ENCODE peak calls at places on chromosome 22, in ten cellular contexts. Q, N, T, S, V, M, L, X, F and C are unnamed samples.

GRCh38 chr22:21766933-21767462 is 31.4 kb upstream of the YPEL1 start:
- DNase-seq in Q (no peak), N (no peak), T (peak), S (peak), V (peak), M (no peak), L (peak), X (peak), F (no peak), C (no peak)

GRCh38 chr22:23109079-23109347 is 32.8 kb downstream of the RSPH14 start:
- DNase-seq in Q (no peak), N (no peak), T (no peak), S (no peak), V (no peak), M (no peak), L (no peak), X (no peak), F (no peak), C (no peak)

GRCh38 chr22:31952459-31952858 is 8.1 kb downstream of the YWHAH start:
- DNase-seq in Q (no peak), N (peak), T (no peak), S (no peak), V (no peak), M (no peak), L (no peak), X (no peak), F (no peak), C (no peak)

GRCh38 chr22:46574993-46575914 is 37.8 kb upstream of the CELSR1 start:
- DNase-seq in Q (peak), N (no peak), T (no peak), S (no peak), V (peak), M (no peak), L (no peak), X (peak), F (no peak), C (no peak)

GRCh38 chr22:27185903-27186302 is 528.5 kb downstream of the MIAT start:
- DNase-seq in Q (no peak), N (no peak), T (no peak), S (no peak), V (no peak), M (no peak), L (no peak), X (no peak), F (no peak), C (no peak)

GRCh38 chr22:26779108-26779507 is 121.7 kb downstream of the MIAT start:
- DNase-seq in Q (no peak), N (no peak), T (no peak), S (no peak), V (no peak), M (no peak), L (no peak), X (no peak), F (no peak), C (no peak)

GRCh38 chr22:22935056-22935545 is 47.5 kb downstream of the IGLL5 start:
- DNase-seq in Q (no peak), N (no peak), T (no peak), S (no peak), V (no peak), M (no peak), L (no peak), X (no peak), F (no peak), C (no peak)

GRCh38 chr22:30270841-30271240 is 4.2 kb upstream of the OSM start:
- DNase-seq in Q (peak), N (peak), T (no peak), S (no peak), V (peak), M (peak), L (no peak), X (peak), F (peak), C (peak)

GRCh38 chr22:30396871-30397655 is at the start of gene SEC14L2:
- DNase-seq in Q (peak), N (peak), T (peak), S (peak), V (peak), M (peak), L (peak), X (peak), F (peak), C (peak)

GRCh38 chr22:33350391-33350955 is 292.3 kb upstream of the SYN3 start:
- DNase-seq in Q (no peak), N (no peak), T (no peak), S (no peak), V (no peak), M (no peak), L (no peak), X (no peak), F (no peak), C (no peak)

GRCh38 chr22:32122899-32123298 is 36.2 kb downstream of the C22orf42 start:
- DNase-seq in Q (no peak), N (no peak), T (no peak), S (no peak), V (no peak), M (no peak), L (no peak), X (no peak), F (no peak), C (no peak)

GRCh38 chr22:21712751-21713427 is 22.7 kb downstream of the YPEL1 start:
- DNase-seq in Q (peak), N (peak), T (peak), S (peak), V (peak), M (peak), L (peak), X (peak), F (peak), C (peak)

GRCh38 chr22:31646186-31647019 is 15.6 kb downstream of the PISD start:
- DNase-seq in Q (no peak), N (peak), T (no peak), S (no peak), V (no peak), M (no peak), L (no peak), X (no peak), F (no peak), C (no peak)

GRCh38 chr22:30685178-30685577 is 9.5 kb upstream of the OSBP2 start:
- DNase-seq in Q (no peak), N (no peak), T (no peak), S (no peak), V (peak), M (no peak), L (no peak), X (no peak), F (no peak), C (no peak)

GRCh38 chr22:31119026-31119717 is 3.6 kb upstream of the INPP5J start:
- DNase-seq in Q (no peak), N (no peak), T (no peak), S (no peak), V (no peak), M (no peak), L (no peak), X (peak), F (no peak), C (no peak)

GRCh38 chr22:30665266-30665665 is 2.4 kb downstream of the DUSP18 start:
- DNase-seq in Q (no peak), N (no peak), T (no peak), S (no peak), V (peak), M (no peak), L (no peak), X (no peak), F (no peak), C (no peak)

GRCh38 chr22:46626356-46626755 is 6.2 kb downstream of the GRAMD4 start:
- DNase-seq in Q (no peak), N (no peak), T (peak), S (no peak), V (no peak), M (no peak), L (no peak), X (no peak), F (no peak), C (no peak)

GRCh38 chr22:33325232-33326004 is 267.2 kb upstream of the SYN3 start:
- DNase-seq in Q (no peak), N (no peak), T (no peak), S (no peak), V (no peak), M (no peak), L (no peak), X (no peak), F (no peak), C (no peak)

GRCh38 chr22:38262051-38262795 is 10.6 kb downstream of the TMEM184B start:
- DNase-seq in Q (no peak), N (no peak), T (peak), S (peak), V (peak), M (peak), L (peak), X (peak), F (peak), C (no peak)

GRCh38 chr22:47616396-47617020 is 854.1 kb downstream of the TBC1D22A start:
- DNase-seq in Q (no peak), N (no peak), T (no peak), S (no peak), V (no peak), M (no peak), L (no peak), X (no peak), F (no peak), C (no peak)

GRCh38 chr22:30370681-30371080 is 13.9 kb downstream of the CCDC157 start:
- DNase-seq in Q (no peak), N (no peak), T (no peak), S (no peak), V (no peak), M (no peak), L (no peak), X (no peak), F (no peak), C (no peak)

GRCh38 chr22:41290262-41291221 is 4.6 kb upstream of the RANGAP1 start:
- DNase-seq in Q (peak), N (peak), T (no peak), S (no peak), V (no peak), M (no peak), L (no peak), X (no peak), F (no peak), C (no peak)

GRCh38 chr22:29704528-29705285 is 15.1 kb upstream of the CABP7 start:
- DNase-seq in Q (peak), N (peak), T (no peak), S (no peak), V (no peak), M (peak), L (no peak), X (peak), F (peak), C (peak)

GRCh38 chr22:28231423-28231822 is 312.4 kb upstream of the PITPNB start:
- DNase-seq in Q (no peak), N (peak), T (no peak), S (no peak), V (no peak), M (no peak), L (no peak), X (no peak), F (no peak), C (no peak)

GRCh38 chr22:20532256-20532993 is 25.0 kb downstream of the MED15 start:
- DNase-seq in Q (no peak), N (no peak), T (no peak), S (no peak), V (no peak), M (no peak), L (no peak), X (no peak), F (no peak), C (no peak)
- H3K27ac ChIP-seq in Q (peak), N (peak), T (no peak), S (no peak), V (peak), M (peak), L (no peak), X (peak), F (peak), C (peak)

GRCh38 chr22:49963647-49964026 is 3.1 kb downstream of the PIM3 start:
- DNase-seq in Q (no peak), N (no peak), T (peak), S (peak), V (peak), M (no peak), L (no peak), X (peak), F (no peak), C (no peak)
- H3K27ac ChIP-seq in Q (peak), N (peak), T (no peak), S (peak), V (peak), M (peak), L (peak), X (peak), F (peak), C (no peak)

GRCh38 chr22:37019309-37020191 is at the start of the genes MPST and TST:
- DNase-seq in Q (peak), N (peak), T (no peak), S (no peak), V (peak), M (peak), L (peak), X (peak), F (peak), C (peak)

GRCh38 chr22:37017356-37017755 is 1.9 kb downstream of the TST start:
- DNase-seq in Q (no peak), N (no peak), T (no peak), S (no peak), V (no peak), M (peak), L (no peak), X (peak), F (no peak), C (no peak)

GRCh38 chr22:37018086-37018814 is 997 bp downstream of the TST start:
- DNase-seq in Q (no peak), N (no peak), T (no peak), S (no peak), V (no peak), M (peak), L (no peak), X (peak), F (no peak), C (no peak)

GRCh38 chr22:37020192-37020479 is 594 bp downstream of the MPST start:
- DNase-seq in Q (peak), N (peak), T (no peak), S (no peak), V (peak), M (peak), L (no peak), X (peak), F (no peak), C (no peak)

GRCh38 chr22:37018815-37019308 is 385 bp downstream of the TST start:
- DNase-seq in Q (peak), N (peak), T (no peak), S (no peak), V (peak), M (peak), L (no peak), X (peak), F (peak), C (peak)
- H3K27ac ChIP-seq in Q (peak), N (peak), T (no peak), S (no peak), V (peak), M (peak), L (peak), X (peak), F (peak), C (peak)

DNA sequence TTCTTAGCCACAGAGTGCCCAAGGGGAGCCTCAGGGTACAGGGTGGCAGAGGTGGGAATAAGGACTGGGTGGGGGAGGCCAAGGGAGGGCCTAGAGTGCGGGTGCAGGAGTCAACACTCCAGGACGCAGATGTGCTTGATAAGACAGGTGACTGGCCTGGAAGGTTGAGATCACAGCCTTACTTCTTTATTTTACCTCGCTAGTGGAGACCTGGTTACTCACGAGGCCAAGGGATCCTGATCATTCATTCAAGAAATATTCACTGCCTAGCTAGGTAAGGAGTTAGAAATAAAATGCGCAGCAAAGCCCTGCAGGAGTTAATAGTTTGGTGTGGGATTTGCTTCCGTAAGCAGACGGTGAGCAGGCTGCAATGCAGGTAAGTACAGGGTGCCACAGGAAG is 13.2 kb upstream of the PEX26 start:
- DNase-seq in Q (no peak), N (no peak), T (no peak), S (no peak), V (no peak), M (no peak), L (no peak), X (no peak), F (no peak), C (no peak)
- H3K27ac ChIP-seq in Q (no peak), N (no peak), T (no peak), S (no peak), V (no peak), M (no peak), L (no peak), X (no peak), F (no peak), C (no peak)

DNA sequence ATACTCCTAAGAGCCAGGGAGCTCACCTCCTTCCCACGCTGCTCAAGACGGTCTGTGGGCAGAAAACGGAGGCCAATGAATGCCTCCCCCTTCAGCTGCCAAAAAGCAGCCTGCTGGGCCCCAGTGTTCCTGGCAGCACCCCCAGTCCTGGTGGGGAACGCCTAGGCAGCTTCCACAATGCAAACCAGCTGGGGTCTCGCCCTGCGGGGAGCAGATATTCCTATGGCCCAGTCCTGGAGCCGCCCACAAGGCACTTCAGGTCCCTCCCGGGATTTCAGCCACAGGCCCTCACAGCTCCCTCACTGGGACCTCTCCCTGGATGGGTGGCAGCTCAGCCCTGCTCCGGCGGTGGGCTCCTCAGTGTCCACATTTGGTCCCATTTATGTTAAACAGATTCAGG is 29.2 kb downstream of the A4GALT start:
- DNase-seq in Q (no peak), N (no peak), T (no peak), S (no peak), V (no peak), M (no peak), L (no peak), X (no peak), F (no peak), C (no peak)
- H3K27ac ChIP-seq in Q (peak), N (no peak), T (no peak), S (no peak), V (peak), M (no peak), L (no peak), X (no peak), F (no peak), C (no peak)

GRCh38 chr22:36303874-36304273 is 50.9 kb downstream of the APOL1 start:
- DNase-seq in Q (no peak), N (no peak), T (peak), S (no peak), V (peak), M (no peak), L (no peak), X (no peak), F (no peak), C (no peak)

GRCh38 chr22:36301851-36302250 is 48.9 kb downstream of the APOL1 start:
- DNase-seq in Q (no peak), N (peak), T (no peak), S (no peak), V (no peak), M (no peak), L (no peak), X (no peak), F (no peak), C (no peak)

GRCh38 chr22:36301384-36301828 is 48.5 kb downstream of the APOL1 start:
- DNase-seq in Q (peak), N (peak), T (peak), S (peak), V (peak), M (peak), L (peak), X (peak), F (peak), C (peak)

GRCh38 chr22:36303115-36303467 is 50.2 kb downstream of the APOL1 start:
- DNase-seq in Q (no peak), N (no peak), T (no peak), S (no peak), V (no peak), M (no peak), L (no peak), X (no peak), F (no peak), C (no peak)

GRCh38 chr22:36302439-36303114 is 49.6 kb downstream of the APOL1 start:
- DNase-seq in Q (no peak), N (peak), T (peak), S (no peak), V (no peak), M (no peak), L (no peak), X (no peak), F (no peak), C (no peak)
- H3K27ac ChIP-seq in Q (no peak), N (peak), T (no peak), S (no peak), V (peak), M (no peak), L (no peak), X (no peak), F (no peak), C (no peak)

GRCh38 chr22:45124176-45124857 is 39.4 kb upstream of the NUP50 start:
- DNase-seq in Q (no peak), N (peak), T (no peak), S (no peak), V (no peak), M (no peak), L (no peak), X (no peak), F (no peak), C (no peak)
- H3K27ac ChIP-seq in Q (no peak), N (peak), T (no peak), S (no peak), V (no peak), M (no peak), L (no peak), X (no peak), F (no peak), C (no peak)

GRCh38 chr22:24177456-24177855 is 3.8 kb upstream of the SUSD2 start:
- DNase-seq in Q (no peak), N (no peak), T (peak), S (no peak), V (no peak), M (no peak), L (no peak), X (no peak), F (no peak), C (no peak)

GRCh38 chr22:24177045-24177444 is 4.2 kb upstream of the SUSD2 start:
- DNase-seq in Q (no peak), N (no peak), T (peak), S (no peak), V (no peak), M (no peak), L (no peak), X (no peak), F (no peak), C (no peak)

GRCh38 chr22:24179478-24180210 is 1.6 kb upstream of the SUSD2 start:
- DNase-seq in Q (no peak), N (no peak), T (peak), S (no peak), V (no peak), M (no peak), L (no peak), X (no peak), F (no peak), C (no peak)

GRCh38 chr22:24178021-24178431 is 3.3 kb upstream of the SUSD2 start:
- DNase-seq in Q (no peak), N (no peak), T (peak), S (no peak), V (no peak), M (no peak), L (no peak), X (no peak), F (no peak), C (no peak)

DNA sequence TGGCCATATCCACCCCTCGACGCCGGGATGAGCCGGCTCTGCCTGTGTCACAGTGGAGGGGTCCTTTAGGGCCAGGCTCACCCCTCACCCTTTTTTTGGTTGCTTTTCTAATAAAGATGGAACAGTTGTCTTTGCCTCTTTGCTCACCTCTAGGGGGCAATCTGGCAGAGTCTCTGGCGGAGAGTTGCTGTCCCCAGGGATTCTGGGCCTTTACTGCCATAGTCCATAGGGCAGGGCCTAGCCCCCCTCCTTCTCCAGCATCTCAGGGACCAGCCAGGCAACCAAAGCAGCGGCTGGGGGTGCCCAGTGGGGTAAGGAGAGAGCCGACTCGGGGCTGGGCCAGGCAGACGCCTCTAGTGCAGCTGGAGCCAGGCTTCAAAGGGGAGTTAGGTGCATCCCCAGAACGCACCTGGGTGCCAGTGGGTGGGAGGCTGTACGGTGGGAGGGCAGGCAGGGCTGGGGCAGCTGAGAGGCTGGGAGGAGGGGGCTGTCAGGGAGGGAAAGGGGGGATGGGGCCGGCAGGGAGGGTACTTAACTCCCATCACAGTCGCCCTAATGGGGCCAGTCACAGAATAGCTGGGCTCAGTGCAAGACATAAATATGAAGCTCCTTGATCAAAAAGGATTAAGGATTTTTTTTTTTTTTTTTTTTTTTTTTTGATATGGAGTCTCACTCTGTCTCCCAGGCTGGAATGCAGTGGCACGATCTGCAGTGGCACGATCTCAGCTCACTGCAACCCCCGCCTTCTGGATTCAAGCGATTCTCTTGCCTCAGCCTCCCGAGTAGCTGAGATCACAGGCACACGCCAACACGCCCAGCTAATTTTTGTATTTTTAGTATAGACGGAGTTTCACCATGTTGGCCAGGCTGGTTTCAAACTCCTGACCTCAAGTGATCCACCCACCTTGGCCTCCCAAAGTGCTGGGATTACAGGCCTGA is 2.5 kb upstream of the SUSD2 start:
- DNase-seq in Q (no peak), N (no peak), T (peak), S (no peak), V (no peak), M (no peak), L (no peak), X (no peak), F (peak), C (no peak)
- H3K27ac ChIP-seq in Q (no peak), N (no peak), T (no peak), S (no peak), V (peak), M (no peak), L (no peak), X (no peak), F (no peak), C (peak)